ENCODE peak calls at places on chromosomes 1 and 21, in ten cellular contexts. V is left ventricle myocardium superior; X is progenitor cell of endocrine pancreas; B is NCI-H69; I is hepatic stellate cell; S is mesothelial cell of epicardium; L is stimulated activated CD4-positive, alpha-beta T cell treated with anti-CD3 and anti-CD28 coated beads, Interleukin-12 subunit alpha, Interleukin-12 subunit beta, amount 100 ng/mL, for 4 hours; N is omental fat pad; U is heart right ventricle; G is neural crest cell. J is an unnamed sample.

GRCh38 chr1:183097438-183098051 is 74.3 kb downstream of the LAMC1 start:
- DNase-seq in V (no peak), X (no peak), B (peak), I (peak), S (no peak), L (no peak), N (no peak), U (no peak), G (no peak), J (no peak)

GRCh38 chr21:41926068-41926806 is 27.6 kb downstream of the C2CD2 start:
- DNase-seq in V (no peak), X (no peak), B (peak), I (peak), S (no peak), L (peak), N (no peak), U (no peak), G (no peak), J (no peak)

GRCh38 chr21:36542312-36543101 is 62.6 kb upstream of the CLDN14 start:
- DNase-seq in V (no peak), X (no peak), B (peak), I (no peak), S (no peak), L (no peak), N (no peak), U (no peak), G (no peak), J (no peak)

GRCh38 chr1:58779837-58780585 is 3.8 kb downstream of the JUN start:
- DNase-seq in V (no peak), X (no peak), B (peak), I (no peak), S (no peak), L (no peak), N (no peak), U (no peak), G (no peak), J (no peak)

GRCh38 chr21:39599191-39599966 is 13.4 kb upstream of the B3GALT5 start:
- DNase-seq in V (no peak), X (no peak), B (no peak), I (no peak), S (no peak), L (no peak), N (no peak), U (no peak), G (no peak), J (no peak)

GRCh38 chr1:229007701-229008100 is 263.2 kb upstream of the RAB4A start:
- DNase-seq in V (no peak), X (no peak), B (no peak), I (no peak), S (no peak), L (no peak), N (no peak), U (no peak), G (no peak), J (no peak)

GRCh38 chr1:201752333-201752732 is 76.6 kb upstream of the IPO9 start:
- DNase-seq in V (no peak), X (no peak), B (no peak), I (no peak), S (no peak), L (no peak), N (no peak), U (no peak), G (no peak), J (no peak)

GRCh38 chr1:81703736-81704463 is 96.8 kb upstream of the ADGRL2 start:
- DNase-seq in V (no peak), X (no peak), B (no peak), I (no peak), S (no peak), L (no peak), N (no peak), U (no peak), G (no peak), J (no peak)

GRCh38 chr1:54668567-54668966 is 27.0 kb downstream of the MROH7 start:
- DNase-seq in V (no peak), X (no peak), B (no peak), I (no peak), S (no peak), L (no peak), N (no peak), U (no peak), G (no peak), J (no peak)

GRCh38 chr1:213103377-213104306 is 52.6 kb downstream of the RPS6KC1 start:
- DNase-seq in V (no peak), X (no peak), B (peak), I (no peak), S (no peak), L (no peak), N (no peak), U (no peak), G (no peak), J (no peak)

GRCh38 chr1:247113094-247113497 is 8.9 kb upstream of the ZNF669 start:
- DNase-seq in V (no peak), X (no peak), B (no peak), I (no peak), S (no peak), L (no peak), N (no peak), U (peak), G (no peak), J (no peak)

GRCh38 chr21:35237287-35237686 is 188.2 kb upstream of the RUNX1 start:
- DNase-seq in V (no peak), X (no peak), B (no peak), I (no peak), S (no peak), L (no peak), N (no peak), U (no peak), G (no peak), J (no peak)

GRCh38 chr1:59150537-59151386 is 146.1 kb upstream of the FGGY start:
- DNase-seq in V (peak), X (no peak), B (peak), I (peak), S (no peak), L (no peak), N (peak), U (peak), G (no peak), J (no peak)

GRCh38 chr1:30275926-30276736 is 447.3 kb downstream of the MATN1 start:
- DNase-seq in V (no peak), X (no peak), B (no peak), I (no peak), S (peak), L (no peak), N (no peak), U (no peak), G (no peak), J (no peak)

GRCh38 chr1:118159578-118159977 is 25.4 kb downstream of the SPAG17 start:
- DNase-seq in V (no peak), X (no peak), B (no peak), I (no peak), S (no peak), L (no peak), N (no peak), U (no peak), G (no peak), J (no peak)

GRCh38 chr1:230866171-230866811 is 2.0 kb downstream of the C1orf198 start:
- DNase-seq in V (no peak), X (no peak), B (no peak), I (no peak), S (no peak), L (no peak), N (no peak), U (no peak), G (no peak), J (no peak)

GRCh38 chr1:212557739-212558664 is 50.6 kb upstream of the ATF3 start:
- DNase-seq in V (peak), X (no peak), B (peak), I (peak), S (peak), L (no peak), N (peak), U (peak), G (peak), J (peak)

GRCh38 chr1:9861371-9861770 is 37.6 kb upstream of the CLSTN1 start:
- DNase-seq in V (no peak), X (no peak), B (peak), I (no peak), S (no peak), L (no peak), N (no peak), U (no peak), G (no peak), J (no peak)

GRCh38 chr21:45575993-45576837 is 34.0 kb upstream of the SLC19A1 start:
- DNase-seq in V (no peak), X (no peak), B (no peak), I (no peak), S (peak), L (no peak), N (no peak), U (no peak), G (no peak), J (no peak)

GRCh38 chr1:87961992-87962391 is 633.3 kb downstream of the LMO4 start:
- DNase-seq in V (no peak), X (no peak), B (no peak), I (no peak), S (no peak), L (no peak), N (no peak), U (no peak), G (no peak), J (no peak)

GRCh38 chr1:226512076-226512728 is 36.4 kb upstream of the STUM start:
- DNase-seq in V (no peak), X (no peak), B (no peak), I (no peak), S (no peak), L (no peak), N (no peak), U (no peak), G (no peak), J (no peak)

GRCh38 chr1:79079770-79080169 is 73.2 kb upstream of the ADGRL4 start:
- DNase-seq in V (peak), X (no peak), B (peak), I (peak), S (no peak), L (no peak), N (no peak), U (no peak), G (no peak), J (no peak)

GRCh38 chr1:970242-970972 is 4.1 kb downstream of the PLEKHN1 start:
- DNase-seq in V (peak), X (no peak), B (peak), I (no peak), S (no peak), L (no peak), N (no peak), U (no peak), G (no peak), J (no peak)

GRCh38 chr1:183543619-183544204 is 46.5 kb downstream of the NCF2 start:
- DNase-seq in V (no peak), X (no peak), B (peak), I (peak), S (no peak), L (no peak), N (no peak), U (no peak), G (no peak), J (peak)

GRCh38 chr1:22529901-22530621 is 33.2 kb upstream of the EPHA8 start:
- DNase-seq in V (no peak), X (no peak), B (no peak), I (peak), S (no peak), L (no peak), N (no peak), U (no peak), G (no peak), J (no peak)

GRCh38 chr1:91011726-91012125 is 10.1 kb downstream of the ZNF644 start:
- DNase-seq in V (no peak), X (no peak), B (no peak), I (no peak), S (no peak), L (no peak), N (no peak), U (no peak), G (no peak), J (no peak)

GRCh38 chr1:221419513-221420088 is 322.3 kb downstream of the DUSP10 start:
- DNase-seq in V (no peak), X (no peak), B (peak), I (no peak), S (no peak), L (no peak), N (no peak), U (no peak), G (no peak), J (no peak)

GRCh38 chr1:202245391-202245790 is 51.8 kb downstream of the LGR6 start:
- DNase-seq in V (no peak), X (no peak), B (peak), I (no peak), S (no peak), L (no peak), N (no peak), U (no peak), G (no peak), J (no peak)

GRCh38 chr1:203037509-203038190 is 11.4 kb downstream of the PPFIA4 start:
- DNase-seq in V (no peak), X (no peak), B (no peak), I (no peak), S (no peak), L (no peak), N (peak), U (no peak), G (no peak), J (no peak)

GRCh38 chr1:183205196-183205781 is 19.2 kb downstream of the LAMC2 start:
- DNase-seq in V (no peak), X (no peak), B (no peak), I (no peak), S (no peak), L (no peak), N (no peak), U (no peak), G (no peak), J (no peak)

GRCh38 chr1:7442918-7443317 is 328.2 kb upstream of the VAMP3 start:
- DNase-seq in V (no peak), X (no peak), B (no peak), I (no peak), S (no peak), L (no peak), N (no peak), U (no peak), G (no peak), J (no peak)

GRCh38 chr1:25999419-25999818 is 1.6 kb upstream of the PAFAH2 start:
- DNase-seq in V (no peak), X (no peak), B (no peak), I (no peak), S (no peak), L (no peak), N (no peak), U (no peak), G (no peak), J (no peak)

GRCh38 chr1:200279810-200280411 is 129.9 kb downstream of the ZNF281 start:
- DNase-seq in V (no peak), X (peak), B (peak), I (peak), S (no peak), L (no peak), N (no peak), U (no peak), G (peak), J (no peak)

GRCh38 chr1:161085165-161085564 is 4.2 kb downstream of the NECTIN4 start:
- DNase-seq in V (no peak), X (no peak), B (no peak), I (no peak), S (no peak), L (no peak), N (no peak), U (no peak), G (no peak), J (no peak)